ENCODE peak calls at places on chromosomes 2 and 18, in ten cellular contexts. F is dorsolateral prefrontal cortex, G is IMR-90, S is AG04449, L is cardiac fibroblast, T is fibroblast of villous mesenchyme, H is psoas muscle, N is fibroblast of mammary gland, Q is suprapubic skin, Y is brain microvascular endothelial cell. I is an unnamed sample.

GRCh38 chr2:134401789-134402188 is 147.9 kb downstream of the MGAT5 start:
- DNase-seq in G (no peak), T (no peak), Y (no peak), N (peak; percentile 68), L (no peak), H (no peak), S (no peak), Q (no peak), F (no peak), I (peak; percentile 85)

GRCh38 chr2:100019499-100019898 is 122.9 kb downstream of the AFF3 start:
- DNase-seq in Q (no peak), N (no peak), S (no peak), T (no peak), H (no peak), Y (no peak), G (no peak), L (no peak), F (no peak), I (no peak)

GRCh38 chr2:231910771-231911170 is 15.4 kb downstream of the NPPC start:
- DNase-seq in Y (no peak), T (no peak), N (no peak), G (no peak), L (no peak), S (no peak), F (no peak), H (no peak), Q (no peak), I (no peak)

GRCh38 chr2:120376679-120377640 is 31.0 kb downstream of the INHBB start:
- DNase-seq in T (no peak), L (no peak), Y (no peak), F (no peak), G (no peak), N (no peak), H (peak; percentile 36), S (no peak), Q (no peak), I (no peak)

GRCh38 chr2:8118940-8119781 is 562.7 kb upstream of the ID2 start:
- DNase-seq in T (no peak), S (no peak), F (no peak), Q (no peak), Y (no peak), G (no peak), H (no peak), L (no peak), N (no peak), I (no peak)

GRCh38 chr2:118697771-118698170 is 149.7 kb downstream of the EN1 start:
- DNase-seq in G (no peak), F (no peak), S (no peak), N (peak; percentile 37), Y (no peak), L (peak; percentile 45), T (peak; percentile 8), H (no peak), Q (no peak), I (no peak)

GRCh38 chr2:234025475-234025874 is 25.0 kb upstream of the SPP2 start:
- DNase-seq in T (no peak), Y (no peak), L (no peak), F (no peak), N (no peak), S (no peak), H (no peak), G (no peak), Q (no peak), I (no peak)

GRCh38 chr2:81734981-81735380 is 1430.4 kb upstream of the LRRTM1 start:
- DNase-seq in S (no peak), Y (no peak), F (no peak), T (no peak), Q (no peak), L (no peak), G (peak; percentile 40), N (no peak), H (no peak), I (no peak)

GRCh38 chr2:117360586-117360985 is 453.9 kb upstream of the DDX18 start:
- DNase-seq in N (no peak), H (no peak), T (no peak), F (no peak), L (no peak), S (no peak), Y (no peak), G (no peak), Q (no peak), I (no peak)

GRCh38 chr2:176814740-176815367 is 397.7 kb upstream of the HNRNPA3 start:
- DNase-seq in L (peak; percentile 23), Y (no peak), N (peak; percentile 48), Q (no peak), H (no peak), F (no peak), G (peak; percentile 26), T (peak; percentile 33), S (no peak), I (no peak)

GRCh38 chr2:1605102-1605501 is 139.2 kb downstream of the PXDN start:
- DNase-seq in S (no peak), Q (no peak), F (peak; percentile 59), T (peak; percentile 56), L (peak; percentile 78), N (peak; percentile 31), G (peak; percentile 53), Y (no peak), H (peak; percentile 79), I (peak; percentile 86)

GRCh38 chr18:56235061-56235772 is 403.2 kb downstream of the TXNL1 start:
- DNase-seq in L (no peak), N (no peak), F (no peak), H (no peak), Q (no peak), G (no peak), S (no peak), Y (no peak), T (no peak), I (no peak)

GRCh38 chr2:172196768-172197322 is 94.1 kb upstream of the DLX2 start:
- DNase-seq in Q (no peak), T (no peak), L (peak; percentile 22), G (peak; percentile 85), Y (peak; percentile 27), H (no peak), F (no peak), S (peak; percentile 16), N (peak; percentile 72), I (peak; percentile 69)

GRCh38 chr2:23381084-23381483 is 3.9 kb upstream of the KLHL29 start:
- DNase-seq in G (peak; percentile 77), L (peak; percentile 70), Y (peak; percentile 87), S (no peak), H (peak; percentile 77), T (peak; percentile 29), N (peak; percentile 79), F (no peak), Q (no peak), I (peak; percentile 91)

GRCh38 chr2:101706819-101707177 is 9.3 kb downstream of the MAP4K4 start:
- DNase-seq in N (no peak), H (no peak), F (no peak), G (no peak), T (peak; percentile 64), L (no peak), Q (no peak), S (no peak), Y (no peak), I (no peak)

GRCh38 chr18:44679056-44679911 is 1.4 kb upstream of the SETBP1 start:
- DNase-seq in Q (peak; percentile 85), F (peak; percentile 88), N (peak; percentile 85), Y (peak; percentile 87), G (peak; percentile 81), S (no peak), H (peak; percentile 92), L (peak; percentile 92), T (peak; percentile 90), I (peak; percentile 79)

DNA sequence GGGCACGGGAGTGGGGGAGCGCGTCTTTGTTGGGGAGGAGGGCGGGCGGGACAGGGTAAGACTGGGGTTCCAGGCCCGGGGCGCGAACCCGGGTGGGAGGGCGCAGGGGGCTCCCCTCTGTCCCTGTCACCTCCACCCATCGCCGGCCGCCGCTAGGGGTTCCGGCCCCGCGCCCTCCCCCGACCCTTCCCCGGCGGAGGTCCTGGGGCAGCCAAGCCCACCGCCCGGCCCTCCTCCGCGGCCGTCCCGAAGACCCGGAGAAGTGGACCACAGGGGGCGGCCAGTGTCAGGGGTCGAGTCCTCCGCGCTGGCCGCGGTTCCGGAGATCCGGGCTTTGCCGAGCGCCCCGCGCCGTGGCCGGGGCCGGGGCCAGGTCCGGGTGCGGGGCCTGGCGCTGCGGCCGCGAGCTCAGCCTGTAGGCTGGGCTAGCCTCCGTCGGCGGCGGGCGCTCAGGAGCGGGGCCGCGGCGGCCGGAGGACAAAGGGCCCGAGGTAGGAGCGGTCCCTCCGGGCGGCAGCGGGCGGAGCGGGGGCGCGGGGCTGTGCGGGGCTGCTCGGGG is 16.6 kb upstream of the E2F6 start:
- DNase-seq in N (no peak), T (no peak), G (no peak), S (no peak), H (peak; percentile 67), Y (no peak), F (no peak), Q (no peak), L (no peak), I (no peak)
- H3K4me3 ChIP-seq in N (no peak overlapping the region), T (peak overlapping the region; percentile 58), G (peak overlapping the region; percentile 43), S (peak overlapping the region; percentile 52), H (peak overlapping the region; percentile 72), Y (no peak overlapping the region), F (peak overlapping the region; percentile 66), Q (peak overlapping the region; percentile 78), L (peak overlapping the region; percentile 44), I (peak overlapping the region; percentile 49)

GRCh38 chr2:222577341-222577740 is 78.6 kb downstream of the FARSB start:
- DNase-seq in N (no peak), T (no peak), L (no peak), S (no peak), G (no peak), Y (no peak), H (no peak), F (no peak), Q (no peak), I (no peak)

DNA sequence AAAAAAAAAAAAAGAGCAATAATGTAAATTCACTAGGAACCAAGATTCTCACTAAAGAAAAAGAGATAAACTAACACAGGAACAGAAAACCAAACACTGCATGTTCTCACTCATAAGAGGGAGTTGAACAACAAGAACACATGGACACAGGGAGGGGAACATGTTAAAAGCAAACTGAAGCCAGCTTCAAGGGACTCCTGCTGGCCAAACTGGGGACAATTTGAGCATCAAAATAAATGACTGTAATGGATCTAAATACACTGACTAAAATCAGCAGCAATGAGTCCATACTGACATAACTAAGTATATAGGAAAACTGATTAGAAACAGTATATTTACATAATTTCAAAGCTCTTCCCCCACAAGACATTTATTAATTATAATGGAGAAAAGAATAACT is 73.0 kb downstream of the FARSB start:
- DNase-seq in Q (no peak), G (no peak), T (no peak), S (no peak), N (peak; percentile 18), H (no peak), L (no peak), Y (no peak), F (no peak), I (no peak)
- TF ChIP-seq CTCF in Q (no peak), G (peak; percentile 3), T (peak; percentile 32), S (peak; percentile 1), N (peak; percentile 29), H (peak; percentile 5), L (peak; percentile 28), Y (peak; percentile 51), F (no peak), I (no peak)

GRCh38 chr2:60337142-60337497 is 216.3 kb downstream of the BCL11A start:
- DNase-seq in N (no peak), S (no peak), T (no peak), Q (no peak), H (no peak), L (no peak), Y (no peak), F (no peak), G (no peak), I (no peak)
- H3K4me3 ChIP-seq in N (no peak overlapping the region), S (no peak overlapping the region), T (no peak overlapping the region), Q (no peak overlapping the region), H (no peak overlapping the region), L (no peak overlapping the region), Y (no peak overlapping the region), F (no peak overlapping the region), G (no peak overlapping the region), I (no peak overlapping the region)

GRCh38 chr2:103459302-103459701 is 697.5 kb downstream of the TMEM182 start:
- DNase-seq in T (no peak), Y (no peak), H (no peak), L (no peak), G (no peak), N (no peak), F (no peak), Q (no peak), S (no peak), I (no peak)
- TF ChIP-seq CTCF in T (no peak), Y (no peak), H (no peak), L (no peak), G (no peak), N (no peak), F (no peak), Q (no peak), S (no peak), I (no peak)

I was measured in lower leg skin.